ENCODE peak calls at places on chromosomes 5 and 9, in six cellular contexts. Z is NCI-H774; I is activated naive CD8-positive, alpha-beta T cell treated with anti-CD3 and anti-CD28 coated beads, Interleukin-2, amount 50 U/mL, for 24 hours; T is central memory CD4-positive, alpha-beta T cell; P is posterior vena cava; W is A549. C is an unnamed sample.

GRCh38 chr5:78509145-78509865 is 139.3 kb downstream of the LHFPL2 start:
- DNase-seq in I (peak; percentile 4), P (no peak), W (no peak), Z (no peak), T (no peak), C (no peak)

GRCh38 chr5:177476531-177477233 is 3.2 kb upstream of the DBN1 start:
- DNase-seq in P (peak; percentile 94), W (no peak), I (no peak), Z (no peak), T (no peak), C (no peak)

GRCh38 chr5:13143630-13144029 is 800.9 kb downstream of the DNAH5 start:
- DNase-seq in W (no peak), I (no peak), P (no peak), T (no peak), Z (no peak), C (no peak)

GRCh38 chr9:93061791-93062299 is 3.3 kb downstream of the SUSD3 start:
- DNase-seq in Z (peak; percentile 56), P (no peak), W (no peak), I (peak; percentile 41), T (no peak), C (peak; percentile 36)

GRCh38 chr5:5313081-5313736 is 109.3 kb upstream of the ICE1 start:
- DNase-seq in P (no peak), I (no peak), W (no peak), Z (no peak), T (no peak), C (no peak)

GRCh38 chr5:31614147-31615030 is 24.5 kb upstream of the PDZD2 start:
- DNase-seq in W (no peak), T (no peak), Z (no peak), I (no peak), P (no peak), C (no peak)

GRCh38 chr5:14365831-14366435 is 215.7 kb upstream of the OTULINL start:
- DNase-seq in T (peak; percentile 30), I (no peak), W (no peak), P (no peak), Z (no peak), C (no peak)

GRCh38 chr9:134455951-134456739 is 129.9 kb downstream of the RXRA start:
- DNase-seq in I (peak; percentile 74), W (peak; percentile 59), T (peak; percentile 80), Z (no peak), P (peak; percentile 96), C (peak; percentile 79)

GRCh38 chr5:137376127-137376526 is 123.0 kb downstream of the SPOCK1 start:
- DNase-seq in T (no peak), Z (peak; percentile 48), P (no peak), I (no peak), W (no peak), C (no peak)

GRCh38 chr5:40497573-40497972 is 182.1 kb upstream of the PTGER4 start:
- DNase-seq in T (no peak), W (no peak), P (no peak), I (no peak), Z (no peak), C (no peak)

GRCh38 chr9:36543916-36544315 is 28.8 kb upstream of the MELK start:
- DNase-seq in I (no peak), P (peak; percentile 56), W (no peak), T (no peak), Z (no peak), C (no peak)

GRCh38 chr9:129868571-129869486 is 33.6 kb downstream of the USP20 start:
- DNase-seq in Z (no peak), I (peak; percentile 78), T (peak; percentile 97), W (no peak), P (peak; percentile 80), C (peak; percentile 90)

GRCh38 chr5:5589146-5589826 is 166.8 kb downstream of the ICE1 start:
- DNase-seq in P (no peak), T (no peak), Z (no peak), I (no peak), W (no peak), C (no peak)

GRCh38 chr9:77977210-77977611 is 54.4 kb downstream of the GNAQ start:
- DNase-seq in Z (no peak), P (peak; percentile 83), T (peak; percentile 35), W (peak; percentile 16), I (peak; percentile 43), C (peak; percentile 35)

GRCh38 chr5:93296338-93296737 is 284.7 kb downstream of the NR2F1-AS1 start:
- DNase-seq in T (no peak), W (no peak), I (no peak), Z (no peak), P (no peak), C (no peak)

GRCh38 chr5:74075496-74075895 is 449.5 kb downstream of the ARHGEF28 start:
- DNase-seq in T (no peak), I (no peak), Z (no peak), W (no peak), P (no peak), C (no peak)

GRCh38 chr5:116522737-116523136 is 51.9 kb downstream of the SEMA6A start:
- DNase-seq in T (no peak), I (no peak), W (no peak), P (no peak), Z (no peak), C (no peak)

GRCh38 chr5:16856531-16856930 is 79.6 kb downstream of the MYO10 start:
- DNase-seq in P (no peak), I (no peak), T (no peak), Z (no peak), W (no peak), C (no peak)

GRCh38 chr5:135441256-135441915 is 5.8 kb downstream of the DCANP1 start:
- DNase-seq in I (no peak), T (no peak), P (no peak), W (no peak), Z (no peak), C (no peak)

GRCh38 chr5:107985144-107985543 is 314.4 kb upstream of the EFNA5 start:
- DNase-seq in I (no peak), Z (no peak), T (no peak), P (no peak), W (no peak), C (no peak)

GRCh38 chr5:78587775-78588291 is 60.7 kb downstream of the LHFPL2 start:
- DNase-seq in W (no peak), P (no peak), Z (no peak), I (no peak), T (no peak), C (no peak)

GRCh38 chr9:128550226-128550625 is 2.2 kb upstream of the SPTAN1 start:
- DNase-seq in Z (no peak), T (no peak), P (no peak), W (no peak), I (peak; percentile 35), C (no peak)

GRCh38 chr5:78062645-78063044 is 231.9 kb downstream of the AP3B1 start:
- DNase-seq in W (no peak), Z (no peak), T (no peak), P (no peak), I (no peak), C (no peak)

GRCh38 chr9:88593537-88594185 is 58.7 kb downstream of the NXNL2 start:
- DNase-seq in P (no peak), Z (no peak), W (peak; percentile 38), T (peak; percentile 31), I (peak; percentile 62), C (peak; percentile 40)